ENCODE peak calls at places on chromosomes 16 and 17, in nine cellular contexts. C is left ventricle myocardium inferior, I is heart left ventricle, T is colonic mucosa, Q is pancreas, V is right atrium auricular region, D is IMR-90, G is upper lobe of right lung, O is left lung. W is an unnamed sample.

GRCh38 chr16:28318042-28318597 is 25.8 kb downstream of the SBK1 start:
- DNase-seq in V (no peak), T (no peak), D (no peak), C (no peak), Q (no peak), G (no peak), I (no peak), O (no peak), W (no peak)

GRCh38 chr16:51268237-51268636 is 117.2 kb upstream of the SALL1 start:
- DNase-seq in G (no peak), O (no peak), T (no peak), V (no peak), I (no peak), D (no peak), C (no peak), Q (no peak), W (no peak)

GRCh38 chr17:17663160-17664072 is 17.8 kb upstream of the RAI1 start:
- DNase-seq in O (no peak), Q (no peak), G (no peak), D (peak; percentile 97), V (no peak), I (peak; percentile 34), C (peak; percentile 29), T (peak; percentile 43), W (peak; percentile 94)

GRCh38 chr16:27199747-27200146 is 3.6 kb upstream of the KDM8 start:
- DNase-seq in D (no peak), Q (no peak), T (no peak), G (no peak), C (no peak), O (no peak), I (no peak), V (no peak), W (no peak)

GRCh38 chr16:84254080-84254479 is 14.3 kb upstream of the KCNG4 start:
- DNase-seq in I (no peak), D (no peak), T (no peak), O (no peak), V (no peak), Q (no peak), G (no peak), C (no peak), W (no peak)

GRCh38 chr17:81066072-81066471 is 31.1 kb downstream of the BAIAP2 start:
- DNase-seq in D (no peak), Q (no peak), V (no peak), G (no peak), T (peak; percentile 39), I (no peak), O (no peak), C (no peak), W (no peak)

GRCh38 chr17:79792984-79793923 is 3.6 kb downstream of the CBX8 start:
- DNase-seq in V (no peak), Q (no peak), C (no peak), T (no peak), G (no peak), I (no peak), O (peak; percentile 82), D (peak; percentile 92), W (no peak)

GRCh38 chr17:81867123-81867951 is 3.8 kb downstream of the ARHGDIA start:
- DNase-seq in O (no peak), D (peak; percentile 52), G (no peak), C (no peak), I (no peak), T (peak; percentile 69), V (no peak), Q (peak; percentile 70), W (peak; percentile 84)

GRCh38 chr17:73394523-73395450 is 83.0 kb upstream of the CDC42EP4 start:
- DNase-seq in G (no peak), D (no peak), Q (no peak), T (no peak), I (no peak), C (no peak), V (no peak), O (peak; percentile 61), W (no peak)

GRCh38 chr17:66667491-66668030 is 167.4 kb upstream of the CACNG5 start:
- DNase-seq in T (no peak), V (no peak), D (no peak), C (no peak), G (no peak), I (no peak), O (no peak), Q (no peak), W (no peak)

GRCh38 chr17:1377334-1377733 is 22.7 kb downstream of the YWHAE start:
- DNase-seq in V (no peak), Q (no peak), C (no peak), I (no peak), O (no peak), T (no peak), D (no peak), G (no peak), W (no peak)

GRCh38 chr17:40945414-40945813 is 8.0 kb upstream of the KRT23 start:
- DNase-seq in V (no peak), D (no peak), C (no peak), I (no peak), T (no peak), Q (no peak), G (no peak), O (no peak), W (no peak)

GRCh38 chr16:55035037-55035436 is 104.4 kb downstream of the IRX5 start:
- DNase-seq in O (no peak), V (no peak), C (no peak), D (no peak), Q (peak; percentile 43), G (no peak), I (no peak), T (peak; percentile 53), W (no peak)

DNA sequence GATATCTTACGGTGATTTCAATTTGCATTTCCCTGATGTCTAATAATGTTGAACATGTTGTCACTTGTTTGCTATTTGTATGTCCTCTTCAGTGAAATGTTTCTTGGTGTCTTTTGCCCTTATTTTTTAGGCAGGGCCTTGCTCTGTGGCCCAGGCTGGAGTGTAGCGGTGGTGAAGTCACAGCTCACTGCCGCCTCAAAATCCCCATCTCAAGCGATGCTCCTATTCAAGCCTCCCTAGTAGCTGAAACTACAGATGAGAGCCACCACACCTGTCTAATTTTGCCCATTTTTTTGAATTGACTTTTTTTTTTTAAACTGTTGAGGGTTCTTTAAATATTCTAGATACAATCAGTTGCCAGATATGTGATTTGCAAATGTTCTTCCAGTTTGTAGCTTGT is 8.3 kb downstream of the UBE2G1 start:
- DNase-seq in G (no peak), Q (no peak), V (peak; percentile 7), C (no peak), I (no peak), T (no peak), O (no peak), D (no peak), W (no peak)
- H3K4me1 ChIP-seq in G (peaks cover 28% of the 10 kb centered on the region), Q (peaks cover 10% of the 10 kb centered on the region), V (peaks cover 35% of the 10 kb centered on the region), C (peaks cover 83% of the 10 kb centered on the region), I (peaks cover 50% of the 10 kb centered on the region), T (no peaks in the 10 kb centered on the region), O (peaks cover under 1% of the 10 kb centered on the region), D (peaks cover 4% of the 10 kb centered on the region), W (peaks cover 21% of the 10 kb centered on the region)

GRCh38 chr17:76594676-76595075 is 9.0 kb upstream of the ST6GALNAC2 start:
- DNase-seq in C (no peak), Q (no peak), I (no peak), O (no peak), T (no peak), G (no peak), V (no peak), D (no peak), W (no peak)

GRCh38 chr17:76597156-76598003 is 11.7 kb upstream of the ST6GALNAC2 start:
- DNase-seq in O (no peak), G (peak; percentile 75), C (no peak), Q (no peak), D (no peak), T (no peak), V (no peak), I (no peak), W (peak; percentile 88)

GRCh38 chr17:76599699-76600460 is 14.2 kb upstream of the ST6GALNAC2 start:
- DNase-seq in G (peak; percentile 37), T (no peak), I (no peak), O (no peak), V (no peak), Q (no peak), D (peak; percentile 18), C (no peak), W (no peak)

GRCh38 chr17:76601042-76601441 is 15.4 kb upstream of the ST6GALNAC2 start:
- DNase-seq in T (no peak), V (no peak), C (no peak), D (no peak), I (no peak), G (peak; percentile 30), Q (no peak), O (no peak), W (no peak)

DNA sequence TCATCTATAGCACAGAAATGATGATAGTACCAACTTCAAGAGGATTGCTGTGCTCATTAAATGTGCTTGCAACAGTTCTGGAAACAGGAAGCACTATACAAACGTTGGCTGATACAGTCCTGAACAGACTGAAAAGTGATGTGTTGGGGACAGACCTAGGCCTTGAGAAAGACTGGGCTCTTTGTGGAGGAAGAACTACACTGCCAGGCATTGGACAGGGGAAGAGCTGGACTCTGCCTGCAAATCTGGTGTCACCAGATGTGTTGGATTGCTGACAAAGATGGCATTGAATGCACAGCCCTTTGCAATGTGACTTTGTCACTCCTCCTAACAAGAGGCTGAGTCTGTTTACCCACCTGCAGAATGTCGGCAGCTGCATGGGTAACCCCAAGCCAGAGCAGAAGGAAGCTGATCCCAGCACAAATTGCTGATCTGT is 12.4 kb upstream of the ST6GALNAC2 start:
- DNase-seq in V (no peak), C (no peak), O (no peak), G (no peak), I (no peak), Q (no peak), D (no peak), T (no peak), W (no peak)
- H3K27ac ChIP-seq in V (no peak overlapping the region), C (no peak overlapping the region), O (no peak overlapping the region), G (no peak overlapping the region), I (no peak overlapping the region), Q (no peak overlapping the region), D (no peak overlapping the region), T (no peak overlapping the region), W (peak overlapping the region; percentile 40)

DNA sequence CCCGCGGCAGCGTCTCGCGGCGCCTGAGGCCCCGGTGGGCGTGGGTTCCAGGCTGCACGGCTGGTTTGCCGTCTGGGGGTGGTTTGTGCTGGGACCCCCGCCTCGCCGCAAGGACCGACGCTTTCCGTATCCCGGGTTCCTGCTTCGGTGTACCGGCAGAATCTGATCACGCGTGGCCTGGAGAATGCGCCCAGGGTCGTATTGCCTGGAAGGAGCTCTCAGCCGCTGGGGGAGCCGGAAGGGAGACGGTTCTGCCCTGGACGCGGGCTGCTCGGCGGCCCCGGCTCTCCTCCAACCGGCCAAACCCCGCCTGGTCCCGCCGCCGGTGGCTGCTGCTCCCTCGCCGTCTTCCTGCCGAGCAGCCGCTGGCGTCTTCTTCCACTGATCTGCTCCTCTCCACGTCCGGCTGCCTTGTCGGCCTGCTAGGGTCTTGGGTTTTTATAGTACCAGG is 39.8 kb downstream of the ZNF778 start:
- DNase-seq in T (no peak), I (no peak), O (peak; percentile 81), V (no peak), Q (no peak), D (no peak), C (no peak), G (no peak), W (no peak)
- TF ChIP-seq CTCF in T (no peak), I (no peak), O (no peak), V (no peak), Q (no peak), D (peak; percentile 0), C (no peak), G (no peak), W (no peak)

DNA sequence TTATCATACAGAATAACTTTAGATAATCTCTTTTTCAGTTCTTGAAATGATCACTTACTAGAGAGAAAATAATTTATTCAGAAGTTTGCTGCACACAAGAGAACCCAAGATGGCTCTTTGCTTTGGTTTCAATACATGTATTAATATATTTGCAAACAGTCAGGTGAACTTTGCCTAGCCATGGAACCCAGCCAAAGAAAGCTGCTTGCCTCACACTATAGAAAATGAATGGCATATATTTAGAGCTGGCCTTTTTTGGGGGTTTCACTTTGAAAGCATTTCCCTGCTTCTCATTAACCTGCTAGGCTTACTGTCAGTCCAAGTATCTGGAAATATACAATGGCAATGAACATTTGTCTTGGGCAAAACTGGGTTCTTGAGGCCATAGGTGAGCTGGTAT is 75.3 kb downstream of the MRTFB start:
- DNase-seq in V (no peak), I (no peak), Q (no peak), D (no peak), O (no peak), T (no peak), C (no peak), G (no peak), W (no peak)
- H3K4me1 ChIP-seq in V (peaks cover 8% of the 10 kb centered on the region), I (peaks cover 20% of the 10 kb centered on the region), Q (no peaks in the 10 kb centered on the region), D (no peaks in the 10 kb centered on the region), O (peaks cover 9% of the 10 kb centered on the region), T (no peaks in the 10 kb centered on the region), C (peaks cover 24% of the 10 kb centered on the region), G (peaks cover 6% of the 10 kb centered on the region), W (peaks cover 16% of the 10 kb centered on the region)

W was measured in RWPE2.